ENCODE peak calls at places on chromosome 16, in five cellular contexts. Y, D, O, S and R are unnamed samples.

GRCh38 chr16:69187387-69187890 is 475 bp downstream of the SNTB2 start:
- DNase-seq in Y (peak), D (peak), O (peak), S (no peak), R (peak)

GRCh38 chr16:85188822-85189672 is 76.8 kb upstream of the CIBAR2 start:
- DNase-seq in D (no peak), S (no peak), Y (no peak), O (no peak), R (no peak)

GRCh38 chr16:23288726-23289512 is 13.2 kb upstream of the SCNN1B start:
- DNase-seq in Y (no peak), S (no peak), D (no peak), O (no peak), R (no peak)

GRCh38 chr16:3656491-3657468 is 2.3 kb downstream of the DNASE1 start:
- DNase-seq in S (no peak), O (no peak), Y (no peak), D (no peak), R (no peak)

GRCh38 chr16:70701998-70702397 is 16.1 kb upstream of the MTSS2 start:
- DNase-seq in D (no peak), O (no peak), Y (no peak), S (no peak), R (no peak)

GRCh38 chr16:88282221-88283041 is 100.3 kb upstream of the ZNF469 start:
- DNase-seq in S (no peak), O (no peak), D (no peak), Y (no peak), R (no peak)

GRCh38 chr16:51392651-51393187 is 241.6 kb upstream of the SALL1 start:
- DNase-seq in D (no peak), O (no peak), Y (peak), S (no peak), R (no peak)

GRCh38 chr16:79863128-79864031 is 262.8 kb upstream of the MAF start:
- DNase-seq in D (no peak), O (no peak), S (no peak), Y (no peak), R (no peak)

GRCh38 chr16:31334934-31335333 is 20.0 kb upstream of the ITGAX start:
- DNase-seq in O (no peak), Y (no peak), D (no peak), S (no peak), R (no peak)

GRCh38 chr16:35746963-35747657 is 2287.7 kb downstream of the TP53TG3F start:
- DNase-seq in S (no peak), Y (no peak), O (no peak), D (no peak), R (no peak)

GRCh38 chr16:54080524-54081008 is 206.0 kb downstream of the IRX3 start:
- DNase-seq in D (no peak), S (no peak), O (no peak), Y (peak), R (no peak)

GRCh38 chr16:85624646-85625045 is 11.5 kb downstream of the GSE1 start:
- DNase-seq in D (no peak), O (no peak), S (no peak), Y (no peak), R (no peak)